ENCODE peak calls at places on chromosomes 11 and 22, in five cellular contexts. S is left ventricle myocardium inferior, H is transverse colon, P is left lung, E is lower lobe of right lung. J is an unnamed sample. For H3K36me3, the result is how much of the 10 kb centered on the place peaks cover.

GRCh38 chr11:122665882-122666281 is 10.4 kb downstream of the UBASH3B start:
- DNase-seq in S (no peak), H (no peak), P (no peak), E (no peak), J (no peak)

GRCh38 chr11:76661306-76661751 is 9.2 kb downstream of the LRRC32 start:
- DNase-seq in S (no peak), H (peak), P (peak), E (no peak), J (no peak)

GRCh38 chr11:90426442-90426841 is 203.6 kb upstream of the CHORDC1 start:
- DNase-seq in S (no peak), H (no peak), P (no peak), E (no peak), J (no peak)

GRCh38 chr11:105156720-105157119 is 17.2 kb upstream of the CARD18 start:
- DNase-seq in S (no peak), H (no peak), P (no peak), E (no peak), J (no peak)

GRCh38 chr11:34356576-34356917 is 1.3 kb downstream of the ABTB2 start:
- DNase-seq in S (peak), H (no peak), P (no peak), E (no peak), J (no peak)

GRCh38 chr11:6351782-6352181 is 31.5 kb upstream of the CAVIN3 start:
- DNase-seq in S (no peak), H (no peak), P (no peak), E (no peak), J (no peak)

GRCh38 chr22:29813563-29813962 is 24.5 kb downstream of the ASCC2 start:
- DNase-seq in S (no peak), H (no peak), P (no peak), E (no peak), J (no peak)

GRCh38 chr11:6111635-6112034 is 4.2 kb downstream of the OR56B4 start:
- DNase-seq in S (no peak), H (no peak), P (no peak), E (no peak), J (no peak)

GRCh38 chr22:40637181-40638150 is 947 bp upstream of the MRTFA start:
- DNase-seq in S (peak), H (peak), P (peak), E (peak), J (peak)

GRCh38 chr22:42855211-42855610 is 1.9 kb downstream of the ARFGAP3 start:
- DNase-seq in S (no peak), H (no peak), P (no peak), E (no peak), J (no peak)

GRCh38 chr11:1933416-1934325 is 13.5 kb upstream of the MRPL23 start:
- DNase-seq in S (no peak), H (no peak), P (peak), E (no peak), J (no peak)

GRCh38 chr11:102389253-102389652 is 42.2 kb downstream of the BIRC2 start:
- DNase-seq in S (no peak), H (no peak), P (no peak), E (no peak), J (no peak)

GRCh38 chr11:125992893-125993292 is 47.0 kb downstream of the VSIG10L2 start:
- DNase-seq in S (no peak), H (no peak), P (no peak), E (no peak), J (no peak)
- H3K36me3 ChIP-seq in S (under half), H (under half), P (under half), E (under half), J (under half)

DNA sequence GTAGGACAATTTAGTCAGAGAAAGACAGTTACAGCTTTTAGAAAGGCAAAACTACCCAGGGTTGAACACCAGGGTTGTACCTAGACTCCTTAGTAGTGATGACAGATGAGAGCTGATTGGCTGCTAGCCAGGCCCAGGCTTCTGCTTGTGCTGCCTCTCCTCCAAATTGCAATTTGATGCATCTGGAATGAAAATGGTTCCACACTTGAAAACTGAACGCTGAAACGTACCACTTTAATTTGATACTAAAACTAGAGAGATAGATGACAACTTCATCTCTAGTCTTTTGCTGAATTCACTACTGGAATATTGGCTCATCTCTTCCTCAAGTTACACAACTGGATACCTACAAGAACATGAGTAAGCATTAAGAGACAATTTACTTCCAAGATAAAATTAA is 19.2 kb upstream of the FNBP4 start:
- DNase-seq in S (peak), H (no peak), P (no peak), E (no peak), J (no peak)
- H3K36me3 ChIP-seq in S (half or more), H (half or more), P (under half), E (half or more), J (under half)

GRCh38 chr11:67999201-67999629 is 4.7 kb downstream of the UNC93B1 start:
- DNase-seq in S (no peak), H (no peak), P (peak), E (peak), J (no peak)
- H3K36me3 ChIP-seq in S (under half), H (under half), P (under half), E (under half), J (under half)

DNA sequence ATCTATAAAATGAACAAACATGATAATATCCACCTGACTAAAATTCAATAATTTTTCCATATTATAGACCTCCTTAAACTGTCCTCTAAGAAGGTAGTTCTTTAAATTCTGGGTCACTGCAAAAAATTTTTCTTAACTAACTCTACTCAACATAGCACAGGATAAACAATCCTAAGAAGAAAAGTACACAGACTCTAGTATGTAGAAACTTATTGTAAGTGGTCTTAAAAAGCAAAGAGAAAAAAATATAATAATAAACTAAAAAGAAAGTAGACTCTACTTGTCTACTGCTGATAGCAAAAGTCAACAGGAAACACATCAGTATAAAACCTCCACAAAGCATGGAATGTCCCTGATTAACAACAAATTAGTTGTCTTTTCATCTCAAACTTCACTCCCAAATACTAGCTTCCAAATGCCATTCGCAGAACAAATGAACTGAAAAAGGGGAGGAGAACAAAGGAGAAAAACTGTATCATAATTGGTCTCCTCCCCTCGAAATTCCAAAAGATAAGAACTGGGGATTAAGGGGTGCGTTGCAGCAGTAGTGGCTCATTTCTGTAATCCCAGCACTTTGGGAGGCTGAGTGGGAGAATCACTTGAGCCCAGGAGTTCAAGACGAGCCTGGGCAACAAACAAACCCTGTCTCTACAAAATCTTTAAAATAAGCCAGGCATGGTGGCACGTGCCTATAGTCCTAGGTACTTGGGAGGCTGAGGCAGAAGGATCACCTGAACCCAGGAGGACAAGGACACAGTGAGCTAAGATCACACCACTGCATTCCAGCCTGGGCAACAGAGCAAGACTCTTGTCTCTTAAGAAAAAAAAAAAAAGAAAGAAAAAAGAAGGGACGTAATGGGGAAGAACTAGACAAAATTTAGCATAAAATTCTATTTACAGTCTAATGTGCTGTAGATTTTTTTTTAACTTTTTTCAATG is 6.5 kb downstream of the FCHSD2 start:
- DNase-seq in S (no peak), H (no peak), P (no peak), E (no peak), J (no peak)
- H3K36me3 ChIP-seq in S (under half), H (under half), P (under half), E (half or more), J (under half)

GRCh38 chr11:464316-464715 is 14.2 kb downstream of the PTDSS2 start:
- DNase-seq in S (no peak), H (no peak), P (no peak), E (no peak), J (no peak)

GRCh38 chr11:460331-461199 is 10.5 kb downstream of the PTDSS2 start:
- DNase-seq in S (peak), H (no peak), P (no peak), E (peak), J (no peak)

GRCh38 chr11:462107-462890 is 12.2 kb downstream of the PTDSS2 start:
- DNase-seq in S (no peak), H (no peak), P (no peak), E (no peak), J (no peak)

GRCh38 chr11:459511-460220 is 9.6 kb downstream of the PTDSS2 start:
- DNase-seq in S (peak), H (no peak), P (no peak), E (peak), J (no peak)

GRCh38 chr11:461626-462025 is 11.5 kb downstream of the PTDSS2 start:
- DNase-seq in S (no peak), H (no peak), P (no peak), E (no peak), J (no peak)
- H3K36me3 ChIP-seq in S (under half), H (under half), P (under half), E (under half), J (under half)

DNA sequence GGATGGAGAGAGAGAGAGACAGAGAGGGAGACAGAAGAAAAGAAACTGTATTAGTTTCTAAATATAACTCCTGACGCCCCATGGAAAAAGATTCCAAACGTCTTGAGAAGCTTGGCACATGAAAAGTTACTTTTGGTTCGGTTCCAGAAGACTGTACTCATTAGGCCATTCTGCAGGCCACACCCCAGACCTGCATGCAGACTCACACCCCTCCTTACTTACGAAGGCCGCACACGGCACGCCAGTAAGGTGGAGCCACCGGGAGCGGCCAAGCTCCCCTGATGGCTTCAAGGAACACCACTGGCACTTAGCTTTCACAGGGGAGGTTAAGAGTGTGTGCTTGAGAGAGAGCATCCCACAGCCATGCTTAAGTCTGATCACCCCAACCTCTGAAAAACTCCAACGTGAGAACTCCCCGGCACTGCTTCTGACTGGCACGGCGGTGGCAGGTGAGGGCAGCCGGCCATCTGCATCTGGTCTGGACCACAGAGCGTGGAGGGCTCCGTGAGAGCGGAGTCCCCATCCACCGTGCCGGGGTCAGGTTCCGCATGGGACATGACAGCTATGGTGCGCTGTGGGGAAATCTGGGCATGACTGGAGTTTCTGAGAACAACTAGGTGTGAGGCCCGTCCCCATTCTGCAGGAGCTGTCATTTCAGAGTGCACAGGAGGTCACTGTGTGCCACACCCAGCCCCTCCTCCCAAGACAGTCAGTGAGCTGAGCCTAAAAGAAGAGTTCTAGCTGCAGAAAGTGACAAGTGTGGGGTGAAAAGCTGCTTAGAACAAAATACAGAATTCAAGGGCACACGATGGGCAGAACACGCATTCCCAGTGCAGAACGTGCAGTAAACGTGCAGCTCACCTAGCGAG is 62.4 kb downstream of the MYH9 start:
- DNase-seq in S (no peak), H (peak), P (peak), E (peak), J (no peak)
- H3K36me3 ChIP-seq in S (half or more), H (under half), P (under half), E (half or more), J (half or more)

GRCh38 chr11:111759375-111759774 is 6.8 kb downstream of the PPP2R1B start:
- DNase-seq in S (no peak), H (no peak), P (no peak), E (no peak), J (no peak)
- H3K36me3 ChIP-seq in S (half or more), H (under half), P (under half), E (half or more), J (half or more)

GRCh38 chr11:134537941-134538340 is 125.9 kb upstream of the B3GAT1 start:
- DNase-seq in S (no peak), H (no peak), P (no peak), E (no peak), J (no peak)

GRCh38 chr11:134537296-134537695 is 125.3 kb upstream of the B3GAT1 start:
- DNase-seq in S (no peak), H (no peak), P (no peak), E (no peak), J (no peak)

GRCh38 chr11:134535029-134536025 is 123.3 kb upstream of the B3GAT1 start:
- DNase-seq in S (no peak), H (no peak), P (no peak), E (no peak), J (no peak)

GRCh38 chr11:134536677-134537076 is 124.6 kb upstream of the B3GAT1 start:
- DNase-seq in S (no peak), H (no peak), P (no peak), E (no peak), J (no peak)

DNA sequence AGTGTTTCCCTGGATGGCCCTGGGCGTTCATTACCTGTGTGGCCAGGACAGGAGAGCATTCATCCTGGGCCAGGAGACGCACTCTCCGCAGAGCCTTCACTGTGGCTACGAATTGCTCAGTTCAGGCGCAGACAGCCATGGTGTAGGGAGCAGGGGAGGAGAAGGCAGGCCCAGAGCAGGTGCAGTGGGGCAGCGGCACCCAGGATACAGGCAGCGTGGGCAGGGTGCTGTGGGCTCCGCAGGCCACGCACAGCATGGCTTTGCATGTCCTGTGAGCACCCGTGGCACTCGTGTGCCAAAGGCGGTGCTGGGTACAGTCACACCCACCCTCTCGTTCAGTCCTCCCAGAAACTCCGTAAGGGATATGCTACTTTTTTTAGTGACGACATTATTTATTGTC is 124.2 kb upstream of the B3GAT1 start:
- DNase-seq in S (no peak), H (no peak), P (no peak), E (no peak), J (no peak)
- H3K36me3 ChIP-seq in S (under half), H (under half), P (under half), E (under half), J (under half)

GRCh38 chr11:58616594-58616993 is 5.9 kb upstream of the CNTF start:
- DNase-seq in S (peak), H (no peak), P (no peak), E (no peak), J (no peak)

GRCh38 chr11:58618215-58618614 is 4.2 kb upstream of the CNTF start:
- DNase-seq in S (no peak), H (no peak), P (no peak), E (no peak), J (no peak)

GRCh38 chr11:58613228-58613627 is 9.2 kb upstream of the CNTF start:
- DNase-seq in S (no peak), H (no peak), P (no peak), E (no peak), J (no peak)

GRCh38 chr11:58609723-58610122 is 12.7 kb upstream of the CNTF start:
- DNase-seq in S (no peak), H (no peak), P (no peak), E (no peak), J (no peak)

DNA sequence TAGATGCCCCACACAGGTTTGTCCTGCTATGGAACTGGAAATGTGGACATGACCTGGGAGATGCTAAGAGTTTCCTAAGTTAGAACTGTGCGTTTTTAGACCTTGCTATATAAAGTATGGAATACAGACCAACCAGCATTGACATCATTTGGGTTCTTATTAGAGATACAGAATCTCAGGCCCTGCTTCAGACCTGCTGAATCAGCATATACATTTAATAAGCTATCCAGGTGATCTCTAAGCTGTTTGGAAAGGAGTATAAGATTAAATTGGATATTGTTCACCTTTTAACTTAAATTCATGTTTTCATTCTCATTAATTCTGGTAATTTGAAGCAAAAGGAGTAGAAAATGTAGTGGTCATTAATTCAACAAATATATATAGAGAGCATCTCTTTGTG is 6.9 kb upstream of the CNTF start:
- DNase-seq in S (no peak), H (no peak), P (no peak), E (no peak), J (no peak)
- H3K36me3 ChIP-seq in S (half or more), H (half or more), P (under half), E (half or more), J (under half)